ENCODE peak calls at places on chromosomes 12 and 14, in ten cellular contexts. One of them, this sample, is unnamed.

GRCh38 chr12:80472912-80473500 is 29.0 kb downstream of the PTPRQ start:
- DNase-seq in HEK293T: peak
- DNase-seq in astrocyte of the cerebellum: peak
- DNase-seq in Calu3: peak
- DNase-seq in HCT116: peak
- DNase-seq in activated CD4-positive, CD25-positive, alpha-beta regulatory T cell treated with anti-CD3 and anti-CD28 coated beads, Interleukin-2, amount 50 U/mL, for 72 hours: no peak
- DNase-seq in HL-60: peak
- DNase-seq in AG10803: peak
- DNase-seq in EL: peak
- DNase-seq in HT1080: peak
- DNase-seq in this sample: peak

GRCh38 chr14:68566075-68566474 is 226.8 kb downstream of the ZFP36L1 start:
- DNase-seq in Calu3: no peak
- DNase-seq in EL: no peak
- DNase-seq in AG10803: no peak
- DNase-seq in HT1080: no peak
- DNase-seq in HL-60: no peak
- DNase-seq in astrocyte of the cerebellum: no peak
- DNase-seq in activated CD4-positive, CD25-positive, alpha-beta regulatory T cell treated with anti-CD3 and anti-CD28 coated beads, Interleukin-2, amount 50 U/mL, for 72 hours: no peak
- DNase-seq in HEK293T: no peak
- DNase-seq in HCT116: no peak
- DNase-seq in this sample: no peak

GRCh38 chr12:66235626-66236281 is 46.7 kb downstream of the IRAK3 start:
- DNase-seq in astrocyte of the cerebellum: no peak
- DNase-seq in Calu3: no peak
- DNase-seq in HL-60: no peak
- DNase-seq in activated CD4-positive, CD25-positive, alpha-beta regulatory T cell treated with anti-CD3 and anti-CD28 coated beads, Interleukin-2, amount 50 U/mL, for 72 hours: no peak
- DNase-seq in HCT116: no peak
- DNase-seq in EL: no peak
- DNase-seq in HEK293T: peak
- DNase-seq in AG10803: peak
- DNase-seq in HT1080: no peak
- DNase-seq in this sample: peak

GRCh38 chr14:55237999-55238680 is 33.1 kb upstream of the FBXO34 start:
- DNase-seq in Calu3: no peak
- DNase-seq in HT1080: peak
- DNase-seq in EL: no peak
- DNase-seq in HCT116: no peak
- DNase-seq in AG10803: no peak
- DNase-seq in HEK293T: no peak
- DNase-seq in astrocyte of the cerebellum: no peak
- DNase-seq in activated CD4-positive, CD25-positive, alpha-beta regulatory T cell treated with anti-CD3 and anti-CD28 coated beads, Interleukin-2, amount 50 U/mL, for 72 hours: no peak
- DNase-seq in HL-60: peak
- DNase-seq in this sample: no peak

GRCh38 chr14:92563359-92563758 is 49.8 kb downstream of the RIN3 start:
- DNase-seq in HCT116: no peak
- DNase-seq in HT1080: no peak
- DNase-seq in HEK293T: no peak
- DNase-seq in EL: no peak
- DNase-seq in activated CD4-positive, CD25-positive, alpha-beta regulatory T cell treated with anti-CD3 and anti-CD28 coated beads, Interleukin-2, amount 50 U/mL, for 72 hours: no peak
- DNase-seq in astrocyte of the cerebellum: no peak
- DNase-seq in AG10803: peak
- DNase-seq in Calu3: no peak
- DNase-seq in HL-60: peak
- DNase-seq in this sample: no peak

GRCh38 chr12:103093499-103094106 is 136.1 kb downstream of the ASCL1 start:
- DNase-seq in HT1080: peak
- DNase-seq in HL-60: no peak
- DNase-seq in EL: no peak
- DNase-seq in astrocyte of the cerebellum: no peak
- DNase-seq in Calu3: no peak
- DNase-seq in activated CD4-positive, CD25-positive, alpha-beta regulatory T cell treated with anti-CD3 and anti-CD28 coated beads, Interleukin-2, amount 50 U/mL, for 72 hours: no peak
- DNase-seq in HCT116: no peak
- DNase-seq in HEK293T: no peak
- DNase-seq in AG10803: no peak
- DNase-seq in this sample: no peak

GRCh38 chr12:108828774-108829173 is 28.6 kb downstream of the SSH1 start:
- DNase-seq in AG10803: peak
- DNase-seq in HT1080: peak
- DNase-seq in HCT116: peak
- DNase-seq in activated CD4-positive, CD25-positive, alpha-beta regulatory T cell treated with anti-CD3 and anti-CD28 coated beads, Interleukin-2, amount 50 U/mL, for 72 hours: no peak
- DNase-seq in HL-60: no peak
- DNase-seq in EL: peak
- DNase-seq in HEK293T: no peak
- DNase-seq in Calu3: no peak
- DNase-seq in astrocyte of the cerebellum: no peak
- DNase-seq in this sample: no peak

GRCh38 chr14:89651805-89652204 is 234.8 kb upstream of the FOXN3 start:
- DNase-seq in AG10803: no peak
- DNase-seq in HL-60: no peak
- DNase-seq in HEK293T: no peak
- DNase-seq in activated CD4-positive, CD25-positive, alpha-beta regulatory T cell treated with anti-CD3 and anti-CD28 coated beads, Interleukin-2, amount 50 U/mL, for 72 hours: no peak
- DNase-seq in EL: no peak
- DNase-seq in HT1080: no peak
- DNase-seq in HCT116: no peak
- DNase-seq in astrocyte of the cerebellum: no peak
- DNase-seq in Calu3: no peak
- DNase-seq in this sample: no peak

GRCh38 chr12:121823101-121823726 is 19.4 kb downstream of the SETD1B start:
- DNase-seq in AG10803: no peak
- DNase-seq in EL: no peak
- DNase-seq in HT1080: no peak
- DNase-seq in activated CD4-positive, CD25-positive, alpha-beta regulatory T cell treated with anti-CD3 and anti-CD28 coated beads, Interleukin-2, amount 50 U/mL, for 72 hours: no peak
- DNase-seq in HEK293T: no peak
- DNase-seq in HCT116: no peak
- DNase-seq in HL-60: no peak
- DNase-seq in astrocyte of the cerebellum: no peak
- DNase-seq in Calu3: no peak
- DNase-seq in this sample: no peak

GRCh38 chr14:91158091-91158790 is 44.4 kb downstream of the DGLUCY start:
- DNase-seq in HL-60: no peak
- DNase-seq in EL: no peak
- DNase-seq in HT1080: no peak
- DNase-seq in Calu3: no peak
- DNase-seq in astrocyte of the cerebellum: no peak
- DNase-seq in AG10803: no peak
- DNase-seq in HEK293T: no peak
- DNase-seq in activated CD4-positive, CD25-positive, alpha-beta regulatory T cell treated with anti-CD3 and anti-CD28 coated beads, Interleukin-2, amount 50 U/mL, for 72 hours: no peak
- DNase-seq in HCT116: no peak
- DNase-seq in this sample: no peak

GRCh38 chr14:100302616-100303015 is 3.6 kb downstream of the SLC25A29 start:
- DNase-seq in Calu3: no peak
- DNase-seq in HCT116: no peak
- DNase-seq in HL-60: no peak
- DNase-seq in EL: no peak
- DNase-seq in astrocyte of the cerebellum: no peak
- DNase-seq in HT1080: no peak
- DNase-seq in activated CD4-positive, CD25-positive, alpha-beta regulatory T cell treated with anti-CD3 and anti-CD28 coated beads, Interleukin-2, amount 50 U/mL, for 72 hours: no peak
- DNase-seq in AG10803: no peak
- DNase-seq in HEK293T: no peak
- DNase-seq in this sample: no peak

GRCh38 chr14:23569443-23570151 is 2.0 kb upstream of the AP1G2 start:
- DNase-seq in HT1080: peak
- DNase-seq in HL-60: no peak
- DNase-seq in EL: peak
- DNase-seq in HCT116: peak
- DNase-seq in AG10803: no peak
- DNase-seq in Calu3: peak
- DNase-seq in astrocyte of the cerebellum: no peak
- DNase-seq in HEK293T: peak
- DNase-seq in activated CD4-positive, CD25-positive, alpha-beta regulatory T cell treated with anti-CD3 and anti-CD28 coated beads, Interleukin-2, amount 50 U/mL, for 72 hours: no peak
- DNase-seq in this sample: peak

GRCh38 chr12:31246470-31246850 is 79.5 kb downstream of the SINHCAF start:
- DNase-seq in HEK293T: no peak
- DNase-seq in AG10803: peak
- DNase-seq in HT1080: peak
- DNase-seq in HL-60: no peak
- DNase-seq in Calu3: no peak
- DNase-seq in astrocyte of the cerebellum: no peak
- DNase-seq in EL: peak
- DNase-seq in HCT116: no peak
- DNase-seq in activated CD4-positive, CD25-positive, alpha-beta regulatory T cell treated with anti-CD3 and anti-CD28 coated beads, Interleukin-2, amount 50 U/mL, for 72 hours: no peak
- DNase-seq in this sample: no peak

GRCh38 chr12:78585132-78585531 is 279.4 kb upstream of the SYT1 start:
- DNase-seq in AG10803: no peak
- DNase-seq in HT1080: no peak
- DNase-seq in HL-60: no peak
- DNase-seq in activated CD4-positive, CD25-positive, alpha-beta regulatory T cell treated with anti-CD3 and anti-CD28 coated beads, Interleukin-2, amount 50 U/mL, for 72 hours: no peak
- DNase-seq in Calu3: no peak
- DNase-seq in EL: no peak
- DNase-seq in HEK293T: no peak
- DNase-seq in HCT116: no peak
- DNase-seq in astrocyte of the cerebellum: no peak
- DNase-seq in this sample: no peak

GRCh38 chr14:83632375-83632774 is 1897.6 kb upstream of the FLRT2 start:
- DNase-seq in astrocyte of the cerebellum: no peak
- DNase-seq in HT1080: no peak
- DNase-seq in HL-60: peak
- DNase-seq in AG10803: no peak
- DNase-seq in Calu3: no peak
- DNase-seq in HCT116: no peak
- DNase-seq in EL: no peak
- DNase-seq in activated CD4-positive, CD25-positive, alpha-beta regulatory T cell treated with anti-CD3 and anti-CD28 coated beads, Interleukin-2, amount 50 U/mL, for 72 hours: no peak
- DNase-seq in HEK293T: no peak
- DNase-seq in this sample: no peak

GRCh38 chr12:59723520-59723919 is 127.7 kb downstream of the SLC16A7 start:
- DNase-seq in HL-60: no peak
- DNase-seq in EL: no peak
- DNase-seq in HCT116: no peak
- DNase-seq in HT1080: no peak
- DNase-seq in Calu3: no peak
- DNase-seq in astrocyte of the cerebellum: no peak
- DNase-seq in AG10803: no peak
- DNase-seq in HEK293T: no peak
- DNase-seq in activated CD4-positive, CD25-positive, alpha-beta regulatory T cell treated with anti-CD3 and anti-CD28 coated beads, Interleukin-2, amount 50 U/mL, for 72 hours: no peak
- DNase-seq in this sample: no peak

GRCh38 chr14:76820700-76821099 is 5.5 kb upstream of the LRRC74A start:
- DNase-seq in AG10803: no peak
- DNase-seq in HL-60: no peak
- DNase-seq in Calu3: no peak
- DNase-seq in activated CD4-positive, CD25-positive, alpha-beta regulatory T cell treated with anti-CD3 and anti-CD28 coated beads, Interleukin-2, amount 50 U/mL, for 72 hours: no peak
- DNase-seq in astrocyte of the cerebellum: no peak
- DNase-seq in HT1080: no peak
- DNase-seq in HCT116: no peak
- DNase-seq in EL: no peak
- DNase-seq in HEK293T: no peak
- DNase-seq in this sample: no peak

GRCh38 chr12:123271182-123271491 is 519 bp downstream of the CDK2AP1 start:
- DNase-seq in astrocyte of the cerebellum: no peak
- DNase-seq in HEK293T: peak
- DNase-seq in HT1080: no peak
- DNase-seq in AG10803: peak
- DNase-seq in HCT116: no peak
- DNase-seq in Calu3: peak
- DNase-seq in activated CD4-positive, CD25-positive, alpha-beta regulatory T cell treated with anti-CD3 and anti-CD28 coated beads, Interleukin-2, amount 50 U/mL, for 72 hours: peak
- DNase-seq in HL-60: peak
- DNase-seq in EL: peak
- DNase-seq in this sample: peak

GRCh38 chr12:66555113-66555512 is 123.8 kb downstream of the GRIP1 start:
- DNase-seq in HT1080: peak
- DNase-seq in Calu3: peak
- DNase-seq in HCT116: no peak
- DNase-seq in EL: peak
- DNase-seq in activated CD4-positive, CD25-positive, alpha-beta regulatory T cell treated with anti-CD3 and anti-CD28 coated beads, Interleukin-2, amount 50 U/mL, for 72 hours: no peak
- DNase-seq in astrocyte of the cerebellum: no peak
- DNase-seq in HEK293T: no peak
- DNase-seq in AG10803: no peak
- DNase-seq in HL-60: no peak
- DNase-seq in this sample: no peak

GRCh38 chr12:90260136-90260535 is 551.5 kb upstream of the ATP2B1 start:
- DNase-seq in astrocyte of the cerebellum: no peak
- DNase-seq in HCT116: no peak
- DNase-seq in AG10803: no peak
- DNase-seq in EL: no peak
- DNase-seq in Calu3: no peak
- DNase-seq in HL-60: no peak
- DNase-seq in HEK293T: no peak
- DNase-seq in HT1080: no peak
- DNase-seq in activated CD4-positive, CD25-positive, alpha-beta regulatory T cell treated with anti-CD3 and anti-CD28 coated beads, Interleukin-2, amount 50 U/mL, for 72 hours: no peak
- DNase-seq in this sample: no peak

GRCh38 chr14:49982522-49982951 is 89.7 kb downstream of the ARF6 start:
- DNase-seq in activated CD4-positive, CD25-positive, alpha-beta regulatory T cell treated with anti-CD3 and anti-CD28 coated beads, Interleukin-2, amount 50 U/mL, for 72 hours: no peak
- DNase-seq in EL: peak
- DNase-seq in HEK293T: no peak
- DNase-seq in HL-60: no peak
- DNase-seq in HT1080: peak
- DNase-seq in Calu3: no peak
- DNase-seq in astrocyte of the cerebellum: peak
- DNase-seq in AG10803: peak
- DNase-seq in HCT116: no peak
- DNase-seq in this sample: peak

GRCh38 chr12:54053625-54054441 is at the start of gene HOXC4:
- DNase-seq in HT1080: peak
- DNase-seq in activated CD4-positive, CD25-positive, alpha-beta regulatory T cell treated with anti-CD3 and anti-CD28 coated beads, Interleukin-2, amount 50 U/mL, for 72 hours: no peak
- DNase-seq in AG10803: no peak
- DNase-seq in EL: peak
- DNase-seq in HCT116: no peak
- DNase-seq in HEK293T: peak
- DNase-seq in Calu3: no peak
- DNase-seq in HL-60: no peak
- DNase-seq in astrocyte of the cerebellum: no peak
- DNase-seq in this sample: peak

GRCh38 chr12:57131896-57132744 is 3.8 kb downstream of the LRP1 start:
- DNase-seq in HL-60: no peak
- DNase-seq in EL: peak
- DNase-seq in Calu3: no peak
- DNase-seq in AG10803: no peak
- DNase-seq in HT1080: no peak
- DNase-seq in astrocyte of the cerebellum: no peak
- DNase-seq in HCT116: no peak
- DNase-seq in activated CD4-positive, CD25-positive, alpha-beta regulatory T cell treated with anti-CD3 and anti-CD28 coated beads, Interleukin-2, amount 50 U/mL, for 72 hours: no peak
- DNase-seq in HEK293T: no peak
- DNase-seq in this sample: no peak

GRCh38 chr12:90460681-90461080 is 494.3 kb downstream of the CCER1 start:
- DNase-seq in EL: no peak
- DNase-seq in HEK293T: no peak
- DNase-seq in HT1080: peak
- DNase-seq in AG10803: peak
- DNase-seq in HL-60: no peak
- DNase-seq in astrocyte of the cerebellum: no peak
- DNase-seq in HCT116: no peak
- DNase-seq in activated CD4-positive, CD25-positive, alpha-beta regulatory T cell treated with anti-CD3 and anti-CD28 coated beads, Interleukin-2, amount 50 U/mL, for 72 hours: no peak
- DNase-seq in Calu3: no peak
- DNase-seq in this sample: no peak

GRCh38 chr12:46450279-46450748 is 77.7 kb upstream of the SLC38A2 start:
- DNase-seq in HEK293T: no peak
- DNase-seq in EL: no peak
- DNase-seq in AG10803: no peak
- DNase-seq in activated CD4-positive, CD25-positive, alpha-beta regulatory T cell treated with anti-CD3 and anti-CD28 coated beads, Interleukin-2, amount 50 U/mL, for 72 hours: no peak
- DNase-seq in HCT116: no peak
- DNase-seq in Calu3: peak
- DNase-seq in astrocyte of the cerebellum: no peak
- DNase-seq in HL-60: peak
- DNase-seq in HT1080: no peak
- DNase-seq in this sample: no peak

GRCh38 chr14:104090071-104090748 is 4.7 kb downstream of the ASPG start:
- DNase-seq in astrocyte of the cerebellum: no peak
- DNase-seq in activated CD4-positive, CD25-positive, alpha-beta regulatory T cell treated with anti-CD3 and anti-CD28 coated beads, Interleukin-2, amount 50 U/mL, for 72 hours: no peak
- DNase-seq in HL-60: no peak
- DNase-seq in HEK293T: no peak
- DNase-seq in HCT116: no peak
- DNase-seq in HT1080: no peak
- DNase-seq in Calu3: no peak
- DNase-seq in AG10803: peak
- DNase-seq in EL: no peak
- DNase-seq in this sample: no peak

GRCh38 chr12:31961137-31961536 is 1.9 kb downstream of the RESF1 start:
- DNase-seq in Calu3: no peak
- DNase-seq in astrocyte of the cerebellum: no peak
- DNase-seq in HCT116: no peak
- DNase-seq in AG10803: no peak
- DNase-seq in EL: no peak
- DNase-seq in HL-60: no peak
- DNase-seq in HT1080: no peak
- DNase-seq in HEK293T: no peak
- DNase-seq in activated CD4-positive, CD25-positive, alpha-beta regulatory T cell treated with anti-CD3 and anti-CD28 coated beads, Interleukin-2, amount 50 U/mL, for 72 hours: no peak
- DNase-seq in this sample: no peak

GRCh38 chr12:115378296-115378695 is 694.3 kb upstream of the TBX3 start:
- DNase-seq in HCT116: no peak
- DNase-seq in HT1080: no peak
- DNase-seq in activated CD4-positive, CD25-positive, alpha-beta regulatory T cell treated with anti-CD3 and anti-CD28 coated beads, Interleukin-2, amount 50 U/mL, for 72 hours: no peak
- DNase-seq in astrocyte of the cerebellum: peak
- DNase-seq in HL-60: no peak
- DNase-seq in Calu3: no peak
- DNase-seq in HEK293T: no peak
- DNase-seq in AG10803: no peak
- DNase-seq in EL: no peak
- DNase-seq in this sample: no peak

This sample was measured in A549.